ENCODE peak calls at places on chromosomes 1 and 21, in nine cellular contexts. C is esophagus squamous epithelium, N is stomach, K is A549, W is lower leg skin, D is uterus, Y is IMR-90, B is HCT116, Q is right lobe of liver. Z is an unnamed sample.
A peak's percentile ranks its signal among the peaks of the same experiment; 100 is the strongest.

GRCh38 chr1:154626456-154627246 is 18.7 kb upstream of the ADAR start:
- DNase-seq in Y (no peak), C (no peak), W (no peak), D (no peak), N (no peak), K (peak; percentile 13), Q (no peak), B (no peak), Z (no peak)

GRCh38 chr1:245337829-245338484 is 183.2 kb downstream of the KIF26B start:
- DNase-seq in C (no peak), N (peak; percentile 47), Q (no peak), D (no peak), W (no peak), Y (no peak), B (no peak), K (no peak), Z (no peak)

GRCh38 chr1:31426249-31426922 is 13.4 kb downstream of the SERINC2 start:
- DNase-seq in Q (no peak), W (no peak), K (no peak), D (no peak), Y (no peak), B (no peak), C (no peak), N (no peak), Z (no peak)

GRCh38 chr1:206982216-206982615 is 12.0 kb upstream of the FCAMR start:
- DNase-seq in D (no peak), B (peak; percentile 27), N (peak; percentile 77), C (no peak), W (no peak), Q (no peak), Y (peak; percentile 22), K (peak; percentile 57), Z (no peak)

GRCh38 chr1:108842525-108843181 is 14.2 kb downstream of the AKNAD1 start:
- DNase-seq in D (no peak), Q (no peak), B (no peak), K (no peak), N (no peak), C (no peak), Y (no peak), W (no peak), Z (no peak)

GRCh38 chr1:213340593-213340992 is 289.6 kb downstream of the RPS6KC1 start:
- DNase-seq in K (no peak), C (no peak), W (no peak), B (no peak), Q (no peak), N (no peak), Y (no peak), D (no peak), Z (no peak)

GRCh38 chr1:16189921-16190499 is 22.4 kb downstream of the ARHGEF19 start:
- DNase-seq in K (no peak), Q (peak; percentile 80), D (no peak), B (no peak), Y (no peak), N (no peak), W (no peak), C (no peak), Z (no peak)

GRCh38 chr1:210123383-210123782 is 109.2 kb upstream of the SERTAD4 start:
- DNase-seq in K (no peak), D (no peak), N (no peak), W (no peak), B (no peak), C (no peak), Q (no peak), Y (no peak), Z (no peak)

GRCh38 chr21:16569679-16570078 is 839.9 kb downstream of the USP25 start:
- DNase-seq in Y (peak; percentile 39), B (no peak), N (no peak), D (no peak), Q (no peak), K (no peak), C (no peak), W (no peak), Z (no peak)

GRCh38 chr1:201268604-201269151 is 14.6 kb upstream of the PKP1 start:
- DNase-seq in W (peak; percentile 44), N (peak; percentile 57), D (peak; percentile 66), Q (no peak), C (no peak), B (no peak), K (peak; percentile 87), Y (peak; percentile 84), Z (peak; percentile 86)

GRCh38 chr1:87106867-87107266 is 192.4 kb downstream of the HS2ST1 start:
- DNase-seq in Y (no peak), B (no peak), C (no peak), W (no peak), Q (no peak), N (no peak), D (no peak), K (no peak), Z (no peak)

GRCh38 chr1:226632922-226633351 is 84.4 kb downstream of the STUM start:
- DNase-seq in K (no peak), N (no peak), D (peak; percentile 35), B (no peak), W (no peak), C (no peak), Y (no peak), Q (peak; percentile 40), Z (no peak)

GRCh38 chr1:230067441-230067870 is 418 bp downstream of the GALNT2 start:
- DNase-seq in B (no peak), W (no peak), Q (no peak), K (peak; percentile 36), N (no peak), D (peak; percentile 40), C (no peak), Y (no peak), Z (peak; percentile 85)
- TF ChIP-seq CTCF in B (no peak), W (no peak), Q (no peak), K (no peak), N (no peak), D (no peak), C (no peak), Y (no peak), Z (no peak)

DNA sequence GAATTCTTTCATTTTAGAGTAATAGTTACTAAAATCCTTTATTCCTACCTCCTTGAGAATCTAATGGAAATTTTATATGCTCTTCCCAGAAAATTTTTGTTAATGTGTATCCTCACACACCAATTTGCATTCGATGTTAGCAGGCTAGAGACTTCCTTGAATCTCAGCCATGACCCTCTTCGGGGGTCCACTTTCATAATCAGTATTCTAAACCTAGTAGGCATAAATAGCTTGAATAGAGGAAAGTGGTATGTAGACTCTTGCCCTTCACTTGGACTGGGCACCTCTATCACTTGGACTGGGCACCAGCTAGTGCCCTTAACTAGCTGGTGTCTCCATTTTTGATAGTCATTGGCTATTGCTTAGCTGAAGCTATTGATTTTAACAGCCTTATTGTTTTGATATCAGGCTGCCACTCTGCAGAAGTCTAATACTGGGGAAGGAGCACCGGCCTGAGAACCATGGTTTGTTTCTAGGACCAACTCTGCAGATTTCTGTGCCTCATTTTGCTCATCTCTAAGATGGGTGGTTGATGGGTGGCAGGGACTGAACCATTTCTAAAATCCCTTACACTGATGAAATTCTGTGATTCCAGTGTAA is 42.8 kb downstream of the MRPL39 start:
- DNase-seq in D (no peak), C (no peak), K (no peak), W (no peak), N (no peak), Y (no peak), B (no peak), Q (no peak), Z (no peak)
- TF ChIP-seq POLR2A in D (no peak), C (no peak), K (no peak), W (no peak), N (no peak), Y (no peak), B (no peak), Q (no peak), Z (no peak)

GRCh38 chr1:70896224-70896623 is 151.4 kb downstream of the PTGER3 start:
- DNase-seq in W (no peak), D (no peak), N (no peak), K (no peak), Q (no peak), Y (no peak), C (no peak), B (no peak), Z (no peak)
- TF ChIP-seq CTCF in W (no peak), D (no peak), N (no peak), K (no peak), Q (no peak), Y (no peak), C (no peak), B (peak; percentile 38), Z (no peak)

GRCh38 chr1:6603851-6604558 is 1.3 kb upstream of the KLHL21 start:
- DNase-seq in W (peak; percentile 65), Y (peak; percentile 86), Q (peak; percentile 91), D (peak; percentile 80), K (no peak), C (no peak), B (no peak), N (peak; percentile 84), Z (no peak)

GRCh38 chr1:6601865-6602668 is 602 bp downstream of the KLHL21 start:
- DNase-seq in N (peak; percentile 61), K (no peak), D (peak; percentile 57), Q (peak; percentile 76), C (no peak), B (no peak), W (no peak), Y (peak; percentile 59), Z (no peak)

GRCh38 chr1:6602669-6603423 is at the start of gene KLHL21:
- DNase-seq in Q (peak; percentile 93), B (peak; percentile 64), D (peak; percentile 91), Y (peak; percentile 86), N (peak; percentile 89), K (peak; percentile 74), W (peak; percentile 88), C (peak; percentile 57), Z (no peak)

GRCh38 chr1:6601049-6601864 is 1.4 kb downstream of the KLHL21 start:
- DNase-seq in K (peak; percentile 82), B (peak; percentile 68), Q (peak; percentile 89), N (peak; percentile 83), Y (peak; percentile 97), D (peak; percentile 76), C (peak; percentile 71), W (peak; percentile 95), Z (peak; percentile 96)

DNA sequence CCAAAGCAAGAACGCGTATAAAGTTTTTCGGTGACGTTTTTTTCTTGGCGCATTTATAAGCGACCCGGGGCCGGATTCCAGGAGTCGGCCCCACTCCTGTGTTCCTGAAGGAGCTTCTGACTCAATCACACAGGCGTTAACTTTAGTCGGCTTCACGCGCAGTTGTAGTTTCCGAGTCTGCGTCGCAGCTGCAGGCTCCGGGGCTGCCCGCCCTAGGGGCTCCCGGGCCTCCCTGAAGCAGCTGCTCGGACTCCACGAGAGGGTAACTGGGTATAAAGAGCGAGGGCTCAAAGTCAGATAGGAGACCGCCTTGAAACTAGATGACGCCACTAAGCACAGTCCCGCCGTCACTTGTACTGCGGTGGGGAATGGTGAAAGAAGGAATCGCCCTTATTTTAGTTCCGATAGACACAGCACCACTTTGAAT is 768 bp upstream of the KLHL21 start:
- DNase-seq in D (peak; percentile 75), K (no peak), Q (peak; percentile 66), N (peak; percentile 61), W (no peak), B (no peak), C (no peak), Y (peak; percentile 79), Z (no peak)
- TF ChIP-seq POLR2A in D (no peak), K (no peak), Q (no peak), N (no peak), W (no peak), B (peak; percentile 49), C (no peak), Y (peak; percentile 80), Z (no peak)

DNA sequence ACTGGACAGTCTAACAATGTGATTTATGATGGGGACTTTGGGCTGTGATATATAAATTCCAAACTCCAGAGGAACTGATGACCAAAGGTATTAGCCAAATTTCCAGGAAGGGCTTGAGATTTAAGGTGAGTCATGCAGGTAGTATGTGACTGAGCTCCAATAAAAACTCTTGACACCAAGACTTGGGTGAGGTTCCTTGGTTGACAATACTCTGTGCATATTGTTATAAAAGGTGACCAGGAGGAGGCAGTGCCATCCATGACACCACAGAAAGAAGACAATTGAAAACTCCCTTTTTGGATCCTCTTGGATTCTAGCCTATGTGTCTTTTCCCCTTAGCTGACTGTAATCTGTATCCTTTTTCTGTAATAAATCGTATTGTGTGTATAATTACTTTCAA is 392.6 kb upstream of the LRRC7 start:
- DNase-seq in C (no peak), B (no peak), Y (no peak), W (no peak), K (no peak), D (no peak), N (no peak), Q (no peak), Z (no peak)
- TF ChIP-seq CTCF in C (no peak), B (peak; percentile 40), Y (no peak), W (no peak), K (no peak), D (no peak), N (no peak), Q (peak; percentile 12), Z (no peak)